ENCODE peak calls at places on chromosomes 13 and 19, in four cellular contexts. K is neuronal stem cell, D is heart right ventricle, X is fibroblast of pulmonary artery. Z is an unnamed sample.

GRCh38 chr19:1086618-1087017 is 8.6 kb downstream of the POLR2E start:
- DNase-seq in K (no peak), D (no peak), X (no peak), Z (no peak)

GRCh38 chr19:6564393-6564792 is 26.6 kb downstream of the CD70 start:
- DNase-seq in K (no peak), D (no peak), X (peak), Z (no peak)

GRCh38 chr13:42396501-42396900 is 124.5 kb downstream of the AKAP11 start:
- DNase-seq in K (no peak), D (no peak), X (no peak), Z (no peak)

GRCh38 chr13:98510156-98510509 is 66.8 kb downstream of the STK24 start:
- DNase-seq in K (no peak), D (no peak), X (no peak), Z (no peak)

GRCh38 chr13:51154029-51154555 is 43.0 kb upstream of the C13orf42 start:
- DNase-seq in K (no peak), D (no peak), X (peak), Z (no peak)

GRCh38 chr19:10532457-10532856 is 11.2 kb upstream of the ATG4D start:
- DNase-seq in K (no peak), D (no peak), X (no peak), Z (no peak)

GRCh38 chr13:92377396-92377795 is 849.2 kb upstream of the GPC6 start:
- DNase-seq in K (no peak), D (no peak), X (no peak), Z (no peak)

GRCh38 chr19:4069331-4069959 is 2.7 kb upstream of the ZBTB7A start:
- DNase-seq in K (no peak), D (no peak), X (no peak), Z (no peak)

GRCh38 chr13:75929074-75929473 is 292.9 kb downstream of the LMO7 start:
- DNase-seq in K (no peak), D (no peak), X (no peak), Z (no peak)

GRCh38 chr19:29378126-29378525 is 147.7 kb upstream of the VSTM2B start:
- DNase-seq in K (no peak), D (no peak), X (no peak), Z (no peak)

GRCh38 chr13:112836940-112837339 is 132.1 kb upstream of the MCF2L start:
- DNase-seq in K (no peak), D (no peak), X (no peak), Z (no peak)

GRCh38 chr19:9862897-9863296 is 27.8 kb downstream of the PIN1 start:
- DNase-seq in K (no peak), D (no peak), X (no peak), Z (no peak)

GRCh38 chr13:94128430-94128829 is 351.1 kb downstream of the DCT start:
- DNase-seq in K (no peak), D (no peak), X (peak), Z (peak)

GRCh38 chr13:105908581-105908980 is 626.9 kb downstream of the EFNB2 start:
- DNase-seq in K (no peak), D (no peak), X (no peak), Z (no peak)

DNA sequence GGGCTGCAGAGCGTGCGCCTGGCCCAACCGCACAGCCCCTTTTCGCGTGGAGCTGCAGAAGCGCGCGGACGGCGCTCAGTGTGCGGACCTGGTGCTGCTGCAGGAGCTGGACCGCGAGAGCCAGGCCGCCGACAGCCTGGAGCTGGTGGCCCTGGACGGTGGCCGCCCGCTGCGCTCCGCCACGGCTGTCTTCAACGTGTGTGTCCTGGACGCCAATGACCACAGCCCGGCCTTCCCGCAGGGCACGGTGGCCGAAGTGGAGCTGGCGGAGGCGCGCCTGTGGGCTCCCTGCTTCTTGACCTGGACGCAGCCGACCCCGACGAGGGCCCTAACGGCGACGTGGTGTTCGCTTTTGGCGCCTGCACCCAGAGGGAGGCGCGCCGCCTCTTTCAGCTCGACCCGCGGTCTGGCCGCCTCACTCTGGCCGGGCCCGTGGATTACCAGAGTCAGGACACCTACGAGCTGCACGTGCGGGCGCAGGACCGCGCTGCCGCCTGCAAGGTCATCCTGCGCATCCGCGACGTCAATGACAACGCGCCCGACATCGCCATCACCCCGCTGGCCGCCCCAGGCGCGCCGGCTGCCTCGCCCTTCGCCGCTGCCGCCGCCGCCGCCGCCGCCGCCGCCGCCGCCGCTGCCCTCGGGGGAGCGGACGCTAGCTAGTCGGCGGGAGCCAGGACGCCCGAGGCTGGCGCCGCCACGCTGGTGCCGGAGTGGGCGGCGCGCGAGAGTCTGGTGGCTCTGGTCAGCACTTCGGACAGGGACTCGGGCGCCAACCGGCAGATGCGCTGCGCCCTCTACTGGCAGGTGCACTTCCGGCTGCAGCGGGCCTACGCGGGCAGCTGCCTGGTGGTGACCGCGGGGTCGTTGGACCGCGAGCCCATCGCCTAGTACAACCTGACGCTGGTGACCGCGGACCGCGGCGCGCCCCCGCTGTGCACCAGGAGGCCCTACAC is 172.2 kb downstream of the OLFM4 start:
- DNase-seq in K (peak), D (peak), X (peak), Z (peak)
- H3K4me3 ChIP-seq in K (peak), D (no peak), X (no peak), Z (no peak)

DNA sequence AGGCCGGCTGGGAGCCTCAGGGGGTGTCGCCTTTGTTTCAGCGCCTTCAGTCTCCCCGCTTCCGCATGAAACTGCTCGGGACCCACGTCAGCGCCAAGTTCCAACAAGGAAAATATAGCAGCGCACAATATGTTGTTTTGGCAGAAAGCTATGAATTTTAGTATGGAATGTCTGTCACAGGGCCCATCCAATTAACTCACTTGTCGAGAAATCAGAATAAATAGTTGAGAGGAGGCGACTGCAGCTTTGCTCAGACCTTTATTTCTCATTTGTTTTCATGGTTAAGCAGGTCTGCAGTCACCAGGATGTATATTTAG is 34.4 kb upstream of the MEDAG start:
- DNase-seq in K (no peak), D (no peak), X (peak), Z (no peak)
- H3K4me3 ChIP-seq in K (no peak), D (no peak), X (no peak), Z (no peak)

GRCh38 chr19:19425170-19425875 is 19.8 kb downstream of the GATAD2A start:
- DNase-seq in K (no peak), D (no peak), X (no peak), Z (no peak)

GRCh38 chr19:19420570-19421301 is 15.3 kb downstream of the GATAD2A start:
- DNase-seq in K (no peak), D (no peak), X (no peak), Z (no peak)

GRCh38 chr19:19422156-19422555 is 16.7 kb downstream of the GATAD2A start:
- DNase-seq in K (no peak), D (no peak), X (no peak), Z (no peak)

GRCh38 chr19:19421326-19421725 is 15.9 kb downstream of the GATAD2A start:
- DNase-seq in K (no peak), D (no peak), X (no peak), Z (no peak)

DNA sequence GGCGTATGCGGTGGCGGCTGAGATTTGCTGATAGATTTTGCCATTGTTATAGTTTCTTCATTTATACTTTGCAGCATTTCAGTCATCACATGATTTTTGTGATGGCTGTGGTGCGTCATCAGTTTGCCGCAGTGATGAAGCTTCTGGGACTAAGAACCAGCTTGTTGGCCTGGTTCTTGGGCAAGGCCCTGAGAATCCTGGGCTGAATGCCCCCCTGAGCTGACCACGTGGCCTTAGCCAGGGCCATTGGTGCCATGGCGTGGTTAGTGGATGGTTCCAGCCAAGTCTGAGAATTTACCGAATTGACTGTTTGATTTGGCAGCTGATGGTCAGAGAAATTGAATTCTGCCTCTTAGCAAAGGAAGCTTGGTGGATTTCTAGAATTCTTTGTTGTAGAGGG is 17.8 kb downstream of the GATAD2A start:
- DNase-seq in K (no peak), D (no peak), X (no peak), Z (no peak)
- H3K4me3 ChIP-seq in K (no peak), D (no peak), X (no peak), Z (no peak)

DNA sequence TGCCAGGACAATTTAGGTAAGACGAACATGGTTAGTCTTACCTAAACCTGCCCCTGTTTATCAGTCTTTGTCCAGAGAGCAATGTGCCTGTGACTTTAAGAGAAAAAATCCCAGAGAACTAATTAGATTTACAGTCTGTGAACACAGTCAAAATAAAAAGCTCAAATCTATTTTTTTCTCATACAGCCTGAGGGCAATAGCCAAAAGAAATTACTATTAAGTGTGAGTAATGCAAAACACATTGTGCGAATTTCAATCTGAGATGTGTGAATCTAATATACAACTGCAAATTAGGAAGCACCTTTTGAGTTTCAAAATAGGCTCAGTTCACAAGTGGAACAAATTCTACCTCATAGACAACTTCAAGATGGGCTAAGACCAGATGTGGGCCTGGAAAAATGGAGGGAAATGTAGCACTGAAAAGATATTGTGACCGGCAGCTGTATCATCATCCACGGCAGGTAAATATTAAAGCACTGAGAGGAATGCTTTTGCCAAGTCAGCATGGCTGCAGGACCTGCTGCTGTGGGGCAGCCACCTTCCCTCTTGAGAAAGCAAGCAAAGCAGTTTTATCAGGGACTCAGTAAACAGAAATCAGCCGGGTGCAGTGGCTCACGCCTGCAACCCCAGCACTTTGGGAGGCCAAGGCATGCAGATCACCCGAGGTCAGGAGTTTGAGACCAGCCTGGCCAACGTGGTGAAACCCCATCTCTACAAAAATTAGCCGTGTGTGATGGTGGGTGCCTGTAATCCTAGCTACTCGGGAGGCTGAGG is 114.8 kb downstream of the KATNAL1 start:
- DNase-seq in K (no peak), D (no peak), X (no peak), Z (no peak)
- H3K4me3 ChIP-seq in K (no peak), D (no peak), X (no peak), Z (no peak)

DNA sequence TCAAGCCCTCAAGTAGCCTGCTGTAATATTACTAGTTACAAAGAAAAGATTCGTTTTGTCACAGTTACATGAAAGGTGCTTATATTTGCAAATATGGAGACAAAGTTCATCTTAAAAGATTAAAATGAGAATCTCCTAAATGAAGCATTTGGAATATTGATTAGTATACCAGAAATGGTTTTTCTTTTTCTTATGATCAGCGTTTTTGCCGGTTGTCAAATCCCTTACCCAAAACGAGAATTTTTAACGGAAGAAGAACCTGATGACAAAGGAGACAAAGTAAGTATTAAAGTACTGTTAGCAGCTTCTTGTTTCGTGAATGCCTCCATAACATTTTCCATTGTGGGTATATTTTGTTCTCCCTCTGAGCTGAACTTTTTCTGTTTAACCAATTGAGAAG is 147.1 kb downstream of the CDK8 start:
- DNase-seq in K (no peak), D (no peak), X (no peak), Z (no peak)
- H3K4me3 ChIP-seq in K (no peak), D (no peak), X (no peak), Z (no peak)

GRCh38 chr19:46015080-46015960 is 7.5 kb downstream of the PGLYRP1 start:
- DNase-seq in K (peak), D (peak), X (peak), Z (peak)
- H3K4me3 ChIP-seq in K (peak), D (peak), X (no peak), Z (peak)

GRCh38 chr19:11987405-11988231 is 22.8 kb downstream of the ZNF763 start:
- DNase-seq in K (peak), D (peak), X (peak), Z (peak)

GRCh38 chr19:11986754-11987153 is 21.9 kb downstream of the ZNF763 start:
- DNase-seq in K (no peak), D (no peak), X (no peak), Z (peak)

GRCh38 chr19:11984986-11985385 is 20.1 kb downstream of the ZNF763 start:
- DNase-seq in K (no peak), D (no peak), X (no peak), Z (no peak)

DNA sequence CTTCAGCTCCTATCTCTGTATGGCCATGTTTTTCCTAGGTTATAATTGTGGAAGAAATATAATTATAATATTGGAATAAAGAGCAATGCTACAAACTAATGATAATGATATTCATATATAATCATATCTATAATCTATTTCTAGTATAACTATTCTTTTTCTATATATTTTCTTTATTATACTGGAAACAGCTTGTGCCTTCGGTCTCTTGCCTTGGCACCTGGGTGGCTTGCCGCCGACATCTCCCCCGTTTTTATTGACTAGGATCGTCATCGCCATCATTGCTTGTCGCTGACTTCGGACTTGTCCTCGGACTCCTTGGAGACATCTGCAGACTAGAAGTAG is 24.2 kb downstream of the ZNF763 start:
- DNase-seq in K (no peak), D (no peak), X (no peak), Z (no peak)
- H3K4me3 ChIP-seq in K (no peak), D (no peak), X (peak), Z (no peak)

GRCh38 chr19:14770944-14771839 is 7.2 kb downstream of the ADGRE2 start:
- DNase-seq in K (no peak), D (no peak), X (no peak), Z (no peak)

GRCh38 chr19:14774373-14774772 is 4.0 kb downstream of the ADGRE2 start:
- DNase-seq in K (no peak), D (no peak), X (no peak), Z (no peak)

GRCh38 chr19:14772467-14772866 is 5.9 kb downstream of the ADGRE2 start:
- DNase-seq in K (no peak), D (no peak), X (no peak), Z (no peak)

GRCh38 chr19:14772995-14773394 is 5.4 kb downstream of the ADGRE2 start:
- DNase-seq in K (no peak), D (no peak), X (no peak), Z (no peak)

GRCh38 chr19:14775855-14776254 is 2.5 kb downstream of the ADGRE2 start:
- DNase-seq in K (no peak), D (peak), X (no peak), Z (no peak)
- H3K4me3 ChIP-seq in K (peak), D (no peak), X (peak), Z (no peak)

GRCh38 chr19:18304194-18304495 is 18.7 kb downstream of the LSM4 start:
- DNase-seq in K (no peak), D (peak), X (no peak), Z (no peak)
- H3K4me3 ChIP-seq in K (no peak), D (peak), X (peak), Z (no peak)

GRCh38 chr13:23427342-23428182 is 5.9 kb downstream of the SACS start:
- DNase-seq in K (no peak), D (no peak), X (peak), Z (peak)
- H3K4me3 ChIP-seq in K (no peak), D (no peak), X (peak), Z (no peak)

Z was measured in right cardiac atrium.